ENCODE peak calls at places on chromosomes 13 and 19, in five cellular contexts. One of them, this sample, is unnamed.

GRCh38 chr13:42876810-42877550 is 95.6 kb downstream of the FAM216B start:
- DNase-seq in H1: no peak
- DNase-seq in caudate nucleus: no peak
- DNase-seq in activated naive CD8-positive, alpha-beta T cell treated with anti-CD3 and anti-CD28 coated beads, Interleukin-2, amount 10 ng/mL, durations not matched to agents 7 days and 5 days: no peak
- DNase-seq in progenitor cell of endocrine pancreas: no peak
- DNase-seq in this sample: no peak

GRCh38 chr13:108176685-108177274 is 38.6 kb downstream of the LIG4 start:
- DNase-seq in activated naive CD8-positive, alpha-beta T cell treated with anti-CD3 and anti-CD28 coated beads, Interleukin-2, amount 10 ng/mL, durations not matched to agents 7 days and 5 days: peak
- DNase-seq in H1: no peak
- DNase-seq in progenitor cell of endocrine pancreas: no peak
- DNase-seq in caudate nucleus: no peak
- DNase-seq in this sample: no peak

GRCh38 chr13:84844473-84844872 is 954.7 kb downstream of the SLITRK6 start:
- DNase-seq in caudate nucleus: no peak
- DNase-seq in activated naive CD8-positive, alpha-beta T cell treated with anti-CD3 and anti-CD28 coated beads, Interleukin-2, amount 10 ng/mL, durations not matched to agents 7 days and 5 days: no peak
- DNase-seq in H1: no peak
- DNase-seq in progenitor cell of endocrine pancreas: no peak
- DNase-seq in this sample: no peak

GRCh38 chr13:39777527-39778061 is 122.1 kb downstream of the COG6 start:
- DNase-seq in H1: no peak
- DNase-seq in activated naive CD8-positive, alpha-beta T cell treated with anti-CD3 and anti-CD28 coated beads, Interleukin-2, amount 10 ng/mL, durations not matched to agents 7 days and 5 days: no peak
- DNase-seq in progenitor cell of endocrine pancreas: no peak
- DNase-seq in caudate nucleus: no peak
- DNase-seq in this sample: no peak

GRCh38 chr19:33442706-33443105 is 69.2 kb downstream of the CEBPG start:
- DNase-seq in activated naive CD8-positive, alpha-beta T cell treated with anti-CD3 and anti-CD28 coated beads, Interleukin-2, amount 10 ng/mL, durations not matched to agents 7 days and 5 days: no peak
- DNase-seq in progenitor cell of endocrine pancreas: no peak
- DNase-seq in H1: no peak
- DNase-seq in caudate nucleus: no peak
- DNase-seq in this sample: no peak

GRCh38 chr19:944171-944567 is 18.3 kb downstream of the ARID3A start:
- DNase-seq in caudate nucleus: no peak
- DNase-seq in H1: no peak
- DNase-seq in activated naive CD8-positive, alpha-beta T cell treated with anti-CD3 and anti-CD28 coated beads, Interleukin-2, amount 10 ng/mL, durations not matched to agents 7 days and 5 days: no peak
- DNase-seq in progenitor cell of endocrine pancreas: no peak
- DNase-seq in this sample: no peak

GRCh38 chr13:96650301-96650886 is 343.9 kb downstream of the OXGR1 start:
- DNase-seq in progenitor cell of endocrine pancreas: no peak
- DNase-seq in caudate nucleus: no peak
- DNase-seq in activated naive CD8-positive, alpha-beta T cell treated with anti-CD3 and anti-CD28 coated beads, Interleukin-2, amount 10 ng/mL, durations not matched to agents 7 days and 5 days: no peak
- DNase-seq in H1: no peak
- DNase-seq in this sample: no peak

GRCh38 chr19:43639507-43640423 is at the start of gene CADM4:
- DNase-seq in H1: no peak
- DNase-seq in progenitor cell of endocrine pancreas: no peak
- DNase-seq in caudate nucleus: no peak
- DNase-seq in activated naive CD8-positive, alpha-beta T cell treated with anti-CD3 and anti-CD28 coated beads, Interleukin-2, amount 10 ng/mL, durations not matched to agents 7 days and 5 days: peak
- DNase-seq in this sample: no peak

GRCh38 chr13:113412440-113412839 is 40.8 kb downstream of the ADPRHL1 start:
- DNase-seq in progenitor cell of endocrine pancreas: no peak
- DNase-seq in caudate nucleus: no peak
- DNase-seq in H1: no peak
- DNase-seq in activated naive CD8-positive, alpha-beta T cell treated with anti-CD3 and anti-CD28 coated beads, Interleukin-2, amount 10 ng/mL, durations not matched to agents 7 days and 5 days: no peak
- DNase-seq in this sample: no peak

GRCh38 chr19:9565900-9566705 is 18.2 kb downstream of the ZNF121 start:
- DNase-seq in activated naive CD8-positive, alpha-beta T cell treated with anti-CD3 and anti-CD28 coated beads, Interleukin-2, amount 10 ng/mL, durations not matched to agents 7 days and 5 days: no peak
- DNase-seq in progenitor cell of endocrine pancreas: no peak
- DNase-seq in caudate nucleus: no peak
- DNase-seq in H1: no peak
- DNase-seq in this sample: no peak

GRCh38 chr13:45178349-45179142 is 22.3 kb downstream of the KCTD4 start:
- DNase-seq in caudate nucleus: no peak
- DNase-seq in H1: no peak
- DNase-seq in progenitor cell of endocrine pancreas: no peak
- DNase-seq in activated naive CD8-positive, alpha-beta T cell treated with anti-CD3 and anti-CD28 coated beads, Interleukin-2, amount 10 ng/mL, durations not matched to agents 7 days and 5 days: no peak
- DNase-seq in this sample: no peak